ENCODE peak calls at places on chromosomes 11 and 22, in six cellular contexts. Q is activated naive CD4-positive, alpha-beta T cell treated with anti-CD3 and anti-CD28 coated beads, Interleukin-2, amount 50 U/mL, for 72 hours; N is naive thymus-derived CD8-positive, alpha-beta T cell; K is upper lobe of left lung; D is psoas muscle; W is IMR-90. M is an unnamed sample.

GRCh38 chr22:32546480-32546879 is 71.9 kb downstream of the FBXO7 start:
- ATAC-seq in Q (no peak), N (no peak), K (peak), D (no peak), W (no peak), M (no peak)

GRCh38 chr22:44574581-44575343 is 76.7 kb upstream of the RTL6 start:
- ATAC-seq in Q (no peak), N (no peak), K (no peak), D (no peak), W (no peak), M (no peak)

GRCh38 chr22:50207383-50208031 is 6.7 kb downstream of the SELENOO start:
- ATAC-seq in Q (no peak), N (no peak), K (no peak), D (no peak), W (no peak), M (peak)

GRCh38 chr11:70755410-70756158 is 357.3 kb downstream of the CTTN start:
- ATAC-seq in Q (peak), N (peak), K (peak), D (peak), W (peak), M (peak)

GRCh38 chr11:94766656-94767291 is 1.4 kb upstream of the AMOTL1 start:
- ATAC-seq in Q (no peak), N (no peak), K (no peak), D (no peak), W (no peak), M (no peak)

GRCh38 chr22:43946391-43946680 is 8.9 kb upstream of the SAMM50 start:
- ATAC-seq in Q (peak), N (no peak), K (no peak), D (no peak), W (no peak), M (no peak)

GRCh38 chr11:131043251-131043650 is 127.0 kb upstream of the SNX19 start:
- ATAC-seq in Q (no peak), N (no peak), K (no peak), D (no peak), W (no peak), M (no peak)

GRCh38 chr11:119031912-119032280 is 1.2 kb upstream of the SLC37A4 start:
- ATAC-seq in Q (no peak), N (no peak), K (no peak), D (no peak), W (no peak), M (no peak)

GRCh38 chr11:9201372-9202162 is 63.6 kb downstream of the DENND5A start:
- ATAC-seq in Q (peak), N (no peak), K (no peak), D (no peak), W (no peak), M (no peak)

GRCh38 chr22:44710474-44711235 is 8.7 kb downstream of the PRR5 start:
- ATAC-seq in Q (peak), N (peak), K (no peak), D (no peak), W (no peak), M (peak)

GRCh38 chr11:9273430-9274336 is 8.5 kb upstream of the DENND5A start:
- ATAC-seq in Q (peak), N (no peak), K (peak), D (no peak), W (no peak), M (no peak)

GRCh38 chr11:96105197-96105895 is 181.4 kb upstream of the MTMR2 start:
- ATAC-seq in Q (peak), N (peak), K (no peak), D (no peak), W (no peak), M (no peak)

GRCh38 chr11:44261800-44262591 is 47.9 kb downstream of the ALX4 start:
- ATAC-seq in Q (no peak), N (no peak), K (no peak), D (peak), W (no peak), M (no peak)

GRCh38 chr11:3009481-3009880 is 17.4 kb upstream of the NAP1L4 start:
- ATAC-seq in Q (no peak), N (no peak), K (no peak), D (no peak), W (no peak), M (no peak)

GRCh38 chr22:42473484-42474193 is 41.4 kb upstream of the NFAM1 start:
- ATAC-seq in Q (peak), N (peak), K (no peak), D (no peak), W (peak), M (no peak)

GRCh38 chr11:17350455-17351170 is 987 bp upstream of the NCR3LG1 start:
- ATAC-seq in Q (peak), N (no peak), K (no peak), D (no peak), W (no peak), M (no peak)

GRCh38 chr11:17552392-17553248 is 5.6 kb downstream of the OTOG start:
- ATAC-seq in Q (no peak), N (no peak), K (peak), D (no peak), W (no peak), M (no peak)

GRCh38 chr22:50303848-50304527 is 3.5 kb downstream of the PLXNB2 start:
- ATAC-seq in Q (no peak), N (no peak), K (peak), D (no peak), W (no peak), M (peak)

GRCh38 chr22:33271390-33272161 is 213.4 kb upstream of the SYN3 start:
- ATAC-seq in Q (no peak), N (no peak), K (no peak), D (peak), W (no peak), M (peak)

GRCh38 chr11:111917312-111917711 is 1.4 kb upstream of the C11orf52 start:
- ATAC-seq in Q (no peak), N (no peak), K (no peak), D (no peak), W (no peak), M (no peak)

GRCh38 chr22:20577549-20577975 is 70.2 kb downstream of the MED15 start:
- ATAC-seq in Q (no peak), N (no peak), K (no peak), D (no peak), W (no peak), M (no peak)

GRCh38 chr22:45905924-45906865 is 70.8 kb downstream of the WNT7B start:
- ATAC-seq in Q (no peak), N (no peak), K (no peak), D (peak), W (peak), M (no peak)

GRCh38 chr22:20111045-20111688 is 4.7 kb upstream of the RANBP1 start:
- ATAC-seq in Q (peak), N (peak), K (no peak), D (no peak), W (peak), M (peak)

GRCh38 chr11:63518548-63518947 is 12.7 kb downstream of the LGALS12 start:
- ATAC-seq in Q (no peak), N (no peak), K (no peak), D (no peak), W (peak), M (no peak)

GRCh38 chr11:73330569-73331093 is 22.6 kb downstream of the ARHGEF17 start:
- ATAC-seq in Q (no peak), N (no peak), K (no peak), D (no peak), W (peak), M (no peak)

GRCh38 chr11:19872526-19873135 is 160.0 kb downstream of the NAV2 start:
- ATAC-seq in Q (no peak), N (no peak), K (no peak), D (no peak), W (no peak), M (no peak)

GRCh38 chr11:14578551-14578956 is 58.4 kb upstream of the PSMA1 start:
- ATAC-seq in Q (peak), N (peak), K (peak), D (no peak), W (no peak), M (peak)

GRCh38 chr11:8013833-8014232 is 26.7 kb downstream of the EIF3F start:
- ATAC-seq in Q (no peak), N (no peak), K (no peak), D (no peak), W (no peak), M (no peak)

GRCh38 chr11:107713009-107713408 is 1.2 kb upstream of the SLN start:
- ATAC-seq in Q (no peak), N (no peak), K (no peak), D (peak), W (no peak), M (no peak)

GRCh38 chr11:69437876-69438205 is 43.6 kb upstream of the LINC01488 start:
- ATAC-seq in Q (no peak), N (no peak), K (no peak), D (no peak), W (no peak), M (no peak)

GRCh38 chr22:49954991-49955580 is 5.5 kb upstream of the PIM3 start:
- ATAC-seq in Q (no peak), N (no peak), K (no peak), D (no peak), W (no peak), M (no peak)

GRCh38 chr11:95715777-95716241 is 73.8 kb downstream of the FAM76B start:
- ATAC-seq in Q (peak), N (peak), K (no peak), D (no peak), W (no peak), M (peak)

GRCh38 chr22:45139693-45140092 is 24.0 kb upstream of the NUP50 start:
- ATAC-seq in Q (no peak), N (no peak), K (no peak), D (no peak), W (no peak), M (no peak)

GRCh38 chr11:36271794-36272409 is 17.3 kb downstream of the COMMD9 start:
- ATAC-seq in Q (no peak), N (no peak), K (no peak), D (no peak), W (no peak), M (no peak)

GRCh38 chr11:2862950-2863618 is 22.5 kb downstream of the CDKN1C start:
- ATAC-seq in Q (peak), N (no peak), K (no peak), D (no peak), W (peak), M (no peak)

GRCh38 chr22:37501610-37502341 is 15.6 kb upstream of the MFNG start:
- ATAC-seq in Q (no peak), N (no peak), K (peak), D (peak), W (peak), M (no peak)

GRCh38 chr11:23201936-23202522 is 341.8 kb upstream of the CCDC179 start:
- ATAC-seq in Q (no peak), N (no peak), K (peak), D (no peak), W (no peak), M (peak)

M was measured in stimulated activated memory B cell treated with anti-CD40 and anti-IgM and Interleukin-4, amounts not matched to agents 10 μg/mL and 1 μg/mL and 100 μg/mL, for 72 hours.